ENCODE peak calls at places on chromosomes 3 and 15, in nine cellular contexts. E, S, A, B, J, W, C, I and K are unnamed samples.

GRCh38 chr3:65871305-65872141 is 167.2 kb downstream of the MAGI1 start:
- DNase-seq in S (no peak), B (no peak), I (no peak), C (no peak), E (peak; percentile 11), W (peak; percentile 27), J (no peak), A (no peak), K (no peak)

GRCh38 chr15:52799145-52799811 is 9.1 kb upstream of the ONECUT1 start:
- DNase-seq in J (no peak), W (no peak), S (no peak), E (no peak), C (no peak), I (no peak), B (no peak), A (no peak), K (no peak)

GRCh38 chr3:175002732-175003143 is 143.6 kb downstream of the NAALADL2 start:
- DNase-seq in B (peak; percentile 97), A (peak; percentile 86), I (no peak), J (peak; percentile 96), W (peak; percentile 71), C (no peak), S (no peak), E (no peak), K (no peak)

GRCh38 chr15:92869263-92869940 is 30.7 kb upstream of the CHD2 start:
- DNase-seq in W (peak; percentile 79), S (no peak), C (no peak), E (no peak), I (no peak), A (no peak), B (peak; percentile 47), J (no peak), K (no peak)

GRCh38 chr3:194141415-194142155 is 5.6 kb downstream of the HES1 start:
- DNase-seq in C (peak; percentile 50), B (peak; percentile 92), W (peak; percentile 97), I (peak; percentile 73), J (peak; percentile 69), E (peak; percentile 93), A (no peak), S (no peak), K (peak; percentile 46)

GRCh38 chr3:186317478-186317877 is 44.6 kb downstream of the DGKG start:
- DNase-seq in I (no peak), J (no peak), A (no peak), E (no peak), S (no peak), B (no peak), W (no peak), C (no peak), K (no peak)

GRCh38 chr3:142601713-142602112 is 5.5 kb downstream of the PLS1 start:
- DNase-seq in E (no peak), I (no peak), W (no peak), C (no peak), A (no peak), B (no peak), S (no peak), J (no peak), K (no peak)

GRCh38 chr15:82100116-82100795 is 54.4 kb upstream of the MEX3B start:
- DNase-seq in J (no peak), S (no peak), B (peak; percentile 12), C (no peak), W (no peak), I (no peak), A (no peak), E (no peak), K (no peak)

GRCh38 chr3:143443851-143444331 is 324.3 kb downstream of the CHST2 start:
- DNase-seq in B (peak; percentile 99), A (peak; percentile 99), C (peak; percentile 10), I (no peak), E (no peak), J (peak; percentile 78), S (peak; percentile 98), W (peak; percentile 99), K (no peak)

GRCh38 chr3:51381333-51381705 is 3.8 kb upstream of the MANF start:
- DNase-seq in S (no peak), J (no peak), I (no peak), C (no peak), A (no peak), E (no peak), B (no peak), W (no peak), K (no peak)

GRCh38 chr3:66363133-66363532 is 137.7 kb downstream of the LRIG1 start:
- DNase-seq in A (no peak), S (no peak), J (no peak), I (no peak), W (no peak), C (no peak), E (no peak), B (no peak), K (no peak)

GRCh38 chr15:24676431-24676830 is 856 bp downstream of the NPAP1 start:
- DNase-seq in E (no peak), J (no peak), C (no peak), B (no peak), W (no peak), A (no peak), S (no peak), I (no peak), K (no peak)

GRCh38 chr3:150419076-150419868 is 11.2 kb downstream of the TSC22D2 start:
- DNase-seq in B (peak; percentile 60), C (no peak), A (no peak), I (no peak), E (no peak), W (no peak), S (no peak), J (no peak), K (no peak)

GRCh38 chr15:32831458-32831857 is 113.7 kb downstream of the GREM1 start:
- DNase-seq in C (no peak), A (no peak), I (no peak), E (no peak), W (no peak), S (no peak), J (no peak), B (no peak), K (no peak)

GRCh38 chr3:10983219-10983916 is 9.2 kb upstream of the SLC6A1 start:
- DNase-seq in I (no peak), W (peak; percentile 63), E (no peak), S (peak; percentile 32), B (peak; percentile 7), A (peak; percentile 11), C (no peak), J (no peak), K (no peak)

GRCh38 chr3:52277071-52277964 is 1.1 kb downstream of the WDR82 start:
- DNase-seq in C (peak; percentile 67), A (no peak), W (peak; percentile 40), S (peak; percentile 68), B (peak; percentile 60), J (peak; percentile 29), E (no peak), I (peak; percentile 39), K (peak; percentile 74)

GRCh38 chr3:194322701-194323174 is 28.4 kb downstream of the CPN2 start:
- DNase-seq in J (no peak), C (no peak), A (no peak), B (peak; percentile 44), S (no peak), W (peak; percentile 100), I (no peak), E (no peak), K (no peak)

GRCh38 chr3:48268381-48268935 is 27.6 kb downstream of the ZNF589 start:
- DNase-seq in I (no peak), W (peak; percentile 99), S (no peak), A (no peak), C (peak; percentile 83), E (no peak), J (no peak), B (no peak), K (no peak)

GRCh38 chr15:71346464-71346863 is 231.2 kb downstream of the THSD4 start:
- DNase-seq in B (no peak), E (no peak), C (no peak), I (no peak), W (no peak), S (no peak), A (no peak), J (no peak), K (no peak)

GRCh38 chr3:44571024-44571423 is 13.7 kb upstream of the ZNF660 start:
- DNase-seq in E (no peak), J (no peak), B (no peak), A (no peak), I (no peak), W (no peak), C (no peak), S (no peak), K (no peak)

GRCh38 chr3:63279442-63279841 is 1.3 kb downstream of the SYNPR start:
- DNase-seq in E (no peak), S (no peak), B (no peak), A (no peak), J (no peak), I (no peak), C (no peak), W (no peak), K (no peak)

GRCh38 chr3:172260381-172260780 is 187.9 kb downstream of the GHSR start:
- DNase-seq in B (no peak), S (no peak), A (no peak), C (no peak), J (no peak), W (peak; percentile 67), I (no peak), E (no peak), K (no peak)

GRCh38 chr15:101269479-101270223 is 7.6 kb downstream of the SELENOS start:
- DNase-seq in I (no peak), C (no peak), B (peak; percentile 25), A (no peak), J (no peak), S (no peak), E (no peak), W (peak; percentile 24), K (no peak)